ENCODE peak calls at places on chromosomes 3 and 15, in four cellular contexts. O is breast epithelium, F is lower leg skin, N is AG09309. Q is an unnamed sample.

GRCh38 chr3:50587806-50588758 is 18.8 kb downstream of the HEMK1 start:
- DNase-seq in O (no peak), F (no peak), N (no peak), Q (no peak)

GRCh38 chr3:181739628-181740027 is 27.9 kb downstream of the SOX2 start:
- DNase-seq in O (no peak), F (no peak), N (no peak), Q (no peak)

GRCh38 chr3:113111308-113111707 is 100.0 kb upstream of the BOC start:
- DNase-seq in O (no peak), F (no peak), N (no peak), Q (no peak)

GRCh38 chr15:51602484-51602883 is 20.1 kb downstream of the DMXL2 start:
- DNase-seq in O (no peak), F (no peak), N (no peak), Q (no peak)

GRCh38 chr15:41024141-41024540 is 70.9 kb downstream of the CHAC1 start:
- DNase-seq in O (no peak), F (no peak), N (peak), Q (peak)

GRCh38 chr3:148861277-148861869 is 3.7 kb upstream of the CPA3 start:
- DNase-seq in O (no peak), F (no peak), N (peak), Q (peak)

GRCh38 chr15:55256281-55257013 is 33.2 kb downstream of the RAB27A start:
- DNase-seq in O (no peak), F (no peak), N (no peak), Q (no peak)

GRCh38 chr15:73688455-73688854 is 4.3 kb downstream of the CD276 start:
- DNase-seq in O (no peak), F (no peak), N (no peak), Q (no peak)

GRCh38 chr3:87350367-87351199 is 74.2 kb upstream of the POU1F1 start:
- DNase-seq in O (no peak), F (no peak), N (peak), Q (no peak)

GRCh38 chr3:117540583-117540982 is 831.0 kb downstream of the TUSC7 start:
- DNase-seq in O (no peak), F (no peak), N (no peak), Q (no peak)

GRCh38 chr3:69294014-69294771 is 91.7 kb downstream of the FRMD4B start:
- DNase-seq in O (no peak), F (no peak), N (peak), Q (no peak)

GRCh38 chr15:97443101-97443500 is 517.4 kb upstream of the ARRDC4 start:
- DNase-seq in O (no peak), F (no peak), N (no peak), Q (no peak)

GRCh38 chr3:187292631-187293513 is 1.3 kb upstream of the MASP1 start:
- DNase-seq in O (no peak), F (no peak), N (no peak), Q (no peak)

GRCh38 chr3:32307591-32307990 is 69.1 kb downstream of the CMTM8 start:
- DNase-seq in O (no peak), F (no peak), N (no peak), Q (no peak)

GRCh38 chr15:101008158-101009139 is 89.3 kb downstream of the LRRK1 start:
- DNase-seq in O (peak), F (peak), N (no peak), Q (no peak)

GRCh38 chr3:120673116-120673515 is 8.9 kb downstream of the HGD start:
- DNase-seq in O (no peak), F (no peak), N (no peak), Q (no peak)

GRCh38 chr3:155035553-155035952 is 44.6 kb upstream of the MME start:
- DNase-seq in O (no peak), F (no peak), N (no peak), Q (no peak)

GRCh38 chr3:159854500-159855124 is 134.0 kb upstream of the IL12A start:
- DNase-seq in O (no peak), F (no peak), N (peak), Q (peak)

GRCh38 chr15:78044407-78045155 is 32.9 kb downstream of the TBC1D2B start:
- DNase-seq in O (no peak), F (no peak), N (no peak), Q (no peak)

GRCh38 chr15:38229700-38230099 is 22.9 kb upstream of the SPRED1 start:
- DNase-seq in O (no peak), F (no peak), N (no peak), Q (no peak)

GRCh38 chr3:127252446-127252845 is 35.4 kb downstream of the PRR20G start:
- DNase-seq in O (no peak), F (no peak), N (no peak), Q (no peak)

GRCh38 chr3:145942052-145942451 is 218.9 kb downstream of the PLOD2 start:
- DNase-seq in O (no peak), F (no peak), N (no peak), Q (no peak)

GRCh38 chr3:147191795-147192385 is 214.5 kb downstream of the ZIC4 start:
- DNase-seq in O (no peak), F (peak), N (peak), Q (peak)

GRCh38 chr3:114498779-114499370 is 205.0 kb downstream of the TIGIT start:
- DNase-seq in O (no peak), F (no peak), N (peak), Q (no peak)

GRCh38 chr15:74791007-74791406 is 9.1 kb downstream of the CSK start:
- DNase-seq in O (no peak), F (no peak), N (no peak), Q (no peak)

GRCh38 chr3:159191454-159191853 is 389.6 kb downstream of the MFSD1 start:
- DNase-seq in O (no peak), F (no peak), N (peak), Q (no peak)

GRCh38 chr15:39835550-39835949 is 52.9 kb upstream of the FSIP1 start:
- DNase-seq in O (no peak), F (no peak), N (no peak), Q (no peak)

GRCh38 chr15:76181705-76182107 is 121.9 kb downstream of the TMEM266 start:
- DNase-seq in O (no peak), F (no peak), N (no peak), Q (no peak)

GRCh38 chr3:71130516-71131384 is 452.8 kb downstream of the FOXP1 start:
- DNase-seq in O (no peak), F (peak), N (peak), Q (peak)

GRCh38 chr3:192566706-192567290 is 160.5 kb downstream of the FGF12 start:
- DNase-seq in O (peak), F (peak), N (peak), Q (peak)

GRCh38 chr15:45091161-45091560 is 22.8 kb downstream of the DUOX2 start:
- DNase-seq in O (no peak), F (no peak), N (peak), Q (no peak)

GRCh38 chr3:31106204-31106603 is 211.7 kb upstream of the GADL1 start:
- DNase-seq in O (no peak), F (peak), N (peak), Q (peak)

GRCh38 chr3:133514418-133514817 is 59.1 kb upstream of the CDV3 start:
- DNase-seq in O (no peak), F (no peak), N (no peak), Q (no peak)

GRCh38 chr3:126923895-126924294 is 59.0 kb upstream of the PLXNA1 start:
- DNase-seq in O (no peak), F (no peak), N (no peak), Q (no peak)

GRCh38 chr3:153973722-153974121 is 147.5 kb upstream of the ARHGEF26 start:
- DNase-seq in O (no peak), F (no peak), N (no peak), Q (no peak)

GRCh38 chr3:73216310-73216709 is 154.9 kb downstream of the EBLN2 start:
- DNase-seq in O (no peak), F (no peak), N (no peak), Q (no peak)

GRCh38 chr3:71724584-71725278 is 471 bp downstream of the EIF4E3 start:
- DNase-seq in O (no peak), F (no peak), N (no peak), Q (no peak)

GRCh38 chr3:127783166-127783565 is 39.1 kb downstream of the MGLL start:
- DNase-seq in O (no peak), F (no peak), N (no peak), Q (no peak)

GRCh38 chr15:49827311-49827710 is 206.5 kb downstream of the DTWD1 start:
- DNase-seq in O (no peak), F (no peak), N (no peak), Q (no peak)

GRCh38 chr15:49830411-49830810 is 209.6 kb downstream of the DTWD1 start:
- DNase-seq in O (no peak), F (no peak), N (no peak), Q (no peak)

GRCh38 chr15:49831206-49831965 is 210.5 kb downstream of the DTWD1 start:
- DNase-seq in O (no peak), F (peak), N (peak), Q (peak)

GRCh38 chr15:49826640-49827281 is 205.9 kb downstream of the DTWD1 start:
- DNase-seq in O (no peak), F (no peak), N (no peak), Q (no peak)

DNA sequence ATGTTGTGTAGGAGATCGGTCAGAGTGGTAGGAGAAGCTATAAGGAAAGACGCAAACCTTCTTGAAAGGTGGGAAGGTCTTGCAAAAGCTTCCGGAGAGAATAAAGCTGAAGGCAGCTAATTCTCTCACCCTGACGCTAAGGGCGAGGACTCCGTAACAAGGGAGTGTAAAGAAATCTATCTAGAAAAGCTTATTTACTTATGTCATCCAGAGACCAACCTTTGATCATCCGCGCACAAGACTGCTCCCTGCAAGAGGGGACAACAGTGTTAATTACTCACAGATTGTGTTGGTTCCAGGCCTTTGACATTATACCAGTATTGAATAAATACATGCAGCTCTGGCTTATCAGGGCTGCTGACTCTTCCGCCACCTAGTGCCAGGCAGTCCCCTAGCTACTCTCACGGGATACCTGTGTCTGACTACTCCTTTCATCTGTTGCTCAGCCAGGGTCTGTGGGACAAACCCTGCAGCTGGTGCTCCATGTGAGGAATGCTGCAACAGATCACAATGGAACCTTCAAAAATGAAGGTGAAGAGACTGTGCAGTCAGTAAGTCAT is 211.7 kb downstream of the DTWD1 start:
- DNase-seq in O (no peak), F (no peak), N (no peak), Q (no peak)
- TF ChIP-seq CTCF in O (no peak), F (no peak), N (peak), Q (peak)

GRCh38 chr3:25903371-25903770 is 113.5 kb downstream of the OXSM start:
- DNase-seq in O (no peak), F (no peak), N (no peak), Q (no peak)

GRCh38 chr3:25906132-25906906 is 116.4 kb downstream of the OXSM start:
- DNase-seq in O (no peak), F (no peak), N (no peak), Q (no peak)

GRCh38 chr3:25902586-25902985 is 112.7 kb downstream of the OXSM start:
- DNase-seq in O (no peak), F (no peak), N (no peak), Q (no peak)

GRCh38 chr3:25901796-25902195 is 111.9 kb downstream of the OXSM start:
- DNase-seq in O (no peak), F (no peak), N (no peak), Q (no peak)

GRCh38 chr3:25904248-25904647 is 114.4 kb downstream of the OXSM start:
- DNase-seq in O (no peak), F (no peak), N (no peak), Q (no peak)
- TF ChIP-seq CTCF in O (no peak), F (no peak), N (no peak), Q (no peak)

GRCh38 chr15:23690450-23690852 is 3.3 kb upstream of the NDN start:
- DNase-seq in O (no peak), F (peak), N (peak), Q (no peak)

GRCh38 chr15:23686466-23687142 is 501 bp downstream of the NDN start:
- DNase-seq in O (no peak), F (no peak), N (no peak), Q (no peak)

GRCh38 chr15:23690015-23690414 is 2.9 kb upstream of the NDN start:
- DNase-seq in O (no peak), F (no peak), N (no peak), Q (no peak)

GRCh38 chr15:23687143-23687470 is at the start of gene NDN:
- DNase-seq in O (no peak), F (no peak), N (no peak), Q (no peak)
- TF ChIP-seq CTCF in O (no peak), F (no peak), N (no peak), Q (no peak)

GRCh38 chr3:163474766-163475165 is 1603.5 kb downstream of the SI start:
- DNase-seq in O (no peak), F (no peak), N (no peak), Q (no peak)

GRCh38 chr3:163481738-163482137 is 1596.6 kb downstream of the SI start:
- DNase-seq in O (no peak), F (no peak), N (no peak), Q (no peak)

GRCh38 chr3:163476179-163476578 is 1602.1 kb downstream of the SI start:
- DNase-seq in O (no peak), F (no peak), N (no peak), Q (no peak)
- TF ChIP-seq CTCF in O (no peak), F (no peak), N (no peak), Q (no peak)

DNA sequence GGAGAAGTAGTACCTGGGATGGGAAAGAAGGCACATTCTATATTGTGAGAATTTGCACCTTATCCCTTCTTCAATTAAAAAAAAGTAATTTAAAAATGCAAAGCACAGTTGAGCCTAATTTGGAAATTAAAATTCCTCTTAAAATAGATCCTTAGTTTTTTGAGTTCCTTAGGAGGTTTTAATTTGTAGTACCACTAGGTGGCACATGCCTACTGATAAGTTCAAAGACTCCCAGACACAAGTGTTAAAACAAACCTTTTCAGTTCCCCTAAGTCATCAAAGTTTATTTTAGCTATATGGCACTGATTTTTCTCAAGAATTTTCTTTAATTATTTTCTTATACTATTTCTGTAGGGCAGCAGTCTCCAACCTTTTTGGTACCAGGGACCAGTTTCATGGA is 127.6 kb upstream of the AZI2 start:
- DNase-seq in O (no peak), F (no peak), N (peak), Q (peak)
- TF ChIP-seq CTCF in O (peak), F (no peak), N (peak), Q (peak)

GRCh38 chr15:89760303-89761008 is 9.4 kb upstream of the MESP1 start:
- DNase-seq in O (peak), F (peak), N (no peak), Q (no peak)

GRCh38 chr15:89758981-89759380 is 7.9 kb upstream of the MESP1 start:
- DNase-seq in O (no peak), F (no peak), N (no peak), Q (no peak)

GRCh38 chr15:89759835-89760234 is 8.8 kb upstream of the MESP1 start:
- DNase-seq in O (no peak), F (no peak), N (no peak), Q (no peak)

GRCh38 chr15:89761929-89762328 is 10.9 kb upstream of the MESP1 start:
- DNase-seq in O (no peak), F (no peak), N (no peak), Q (no peak)

GRCh38 chr15:89761009-89761831 is 10.2 kb upstream of the MESP1 start:
- DNase-seq in O (peak), F (no peak), N (no peak), Q (no peak)
- TF ChIP-seq CTCF in O (no peak), F (no peak), N (no peak), Q (no peak)

DNA sequence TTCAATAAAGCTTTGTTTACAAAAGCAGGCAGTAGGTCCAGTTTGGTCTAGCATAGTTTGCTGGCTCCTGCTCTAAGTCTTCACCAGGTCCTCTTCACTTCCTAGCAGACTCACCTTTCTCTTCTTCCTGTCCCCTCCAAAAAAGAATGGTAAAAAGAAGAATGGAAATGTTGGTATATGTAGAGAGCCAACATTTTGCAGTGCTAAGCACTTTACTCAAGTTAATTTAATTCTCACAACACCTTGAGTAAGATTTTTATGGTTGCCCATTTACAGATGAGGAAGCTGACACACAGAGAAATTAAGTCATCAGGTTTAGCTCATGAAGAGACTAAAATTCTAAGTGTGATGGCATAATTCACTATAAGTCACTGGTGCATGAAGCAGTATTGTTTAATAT is 230.1 kb upstream of the PRICKLE2 start:
- DNase-seq in O (no peak), F (no peak), N (no peak), Q (no peak)
- TF ChIP-seq CTCF in O (no peak), F (no peak), N (no peak), Q (no peak)

GRCh38 chr15:59622289-59622688 is 10.7 kb downstream of the GCNT3 start:
- DNase-seq in O (no peak), F (no peak), N (no peak), Q (no peak)
- TF ChIP-seq CTCF in O (no peak), F (no peak), N (peak), Q (peak)

GRCh38 chr3:136044980-136045745 is 79.6 kb downstream of the PPP2R3A start:
- DNase-seq in O (no peak), F (no peak), N (no peak), Q (no peak)

GRCh38 chr3:136048068-136048467 is 82.5 kb downstream of the PPP2R3A start:
- DNase-seq in O (no peak), F (no peak), N (no peak), Q (no peak)

GRCh38 chr3:136038668-136039067 is 73.1 kb downstream of the PPP2R3A start:
- DNase-seq in O (no peak), F (no peak), N (no peak), Q (no peak)

GRCh38 chr3:136042608-136043221 is 77.2 kb downstream of the PPP2R3A start:
- DNase-seq in O (no peak), F (no peak), N (peak), Q (peak)
- TF ChIP-seq CTCF in O (peak), F (no peak), N (peak), Q (peak)

Q was measured in AG09319.